ENCODE peak calls at places on chromosome 6, in six cellular contexts. Q is PC-9, S is GM03348, B is upper lobe of right lung, G is germinal center, C is hippocampal formation. U is an unnamed sample.

GRCh38 chr6:113860165-113860955 is 3.2 kb downstream of the MARCKS start:
- DNase-seq in Q (no peak), S (peak), B (peak), G (peak), C (peak), U (peak)

GRCh38 chr6:92688328-92688727 is 731.0 kb downstream of the EPHA7 start:
- DNase-seq in Q (no peak), S (no peak), B (no peak), G (no peak), C (no peak), U (no peak)

GRCh38 chr6:13063300-13063918 is 264.9 kb downstream of the TBC1D7 start:
- DNase-seq in Q (no peak), S (no peak), B (no peak), G (no peak), C (no peak), U (peak)

GRCh38 chr6:117469356-117469755 is 13.1 kb upstream of the DCBLD1 start:
- DNase-seq in Q (no peak), S (no peak), B (no peak), G (no peak), C (no peak), U (no peak)

GRCh38 chr6:138346302-138347195 is 31.2 kb upstream of the SMIM28 start:
- DNase-seq in Q (no peak), S (peak), B (no peak), G (no peak), C (no peak), U (peak)

GRCh38 chr6:70270287-70271005 is 32.4 kb downstream of the COL9A1 start:
- DNase-seq in Q (no peak), S (no peak), B (no peak), G (no peak), C (no peak), U (no peak)

GRCh38 chr6:142763205-142763604 is 181.8 kb downstream of the HIVEP2 start:
- DNase-seq in Q (peak), S (peak), B (no peak), G (no peak), C (no peak), U (peak)

GRCh38 chr6:132712366-132712765 is 1.5 kb downstream of the VNN1 start:
- DNase-seq in Q (peak), S (peak), B (no peak), G (no peak), C (no peak), U (no peak)

GRCh38 chr6:108874470-108875160 is 26.4 kb downstream of the ARMC2 start:
- DNase-seq in Q (no peak), S (peak), B (no peak), G (no peak), C (no peak), U (peak)

GRCh38 chr6:142482973-142483372 is 181.2 kb downstream of the ADGRG6 start:
- DNase-seq in Q (no peak), S (no peak), B (no peak), G (no peak), C (no peak), U (no peak)

GRCh38 chr6:106055442-106055975 is 30.6 kb upstream of the PRDM1 start:
- DNase-seq in Q (no peak), S (no peak), B (no peak), G (no peak), C (no peak), U (no peak)

GRCh38 chr6:44264154-44265002 is 973 bp downstream of the NFKBIE start:
- DNase-seq in Q (no peak), S (no peak), B (peak), G (peak), C (no peak), U (no peak)

U was measured in AG08395.